ENCODE peak calls at places on chromosomes 2 and 18, in four cellular contexts. B is body of pancreas, M is lower lobe of right lung, E is psoas muscle. J is an unnamed sample.

GRCh38 chr2:162000466-162000865 is 73.5 kb downstream of the DPP4 start:
- DNase-seq in E (no peak), B (no peak), M (no peak), J (no peak)

GRCh38 chr2:156663757-156664409 is 227.7 kb downstream of the GPD2 start:
- DNase-seq in B (no peak), M (no peak), E (no peak), J (no peak)

GRCh38 chr18:10010611-10011015 is 96.8 kb downstream of the VAPA start:
- DNase-seq in B (peak), E (peak), M (no peak), J (no peak)

GRCh38 chr18:31835528-31836138 is 75.0 kb upstream of the SLC25A52 start:
- DNase-seq in E (no peak), M (no peak), B (peak), J (no peak)

GRCh38 chr2:113212245-113213060 is 38.7 kb downstream of the PSD4 start:
- DNase-seq in E (no peak), B (no peak), M (no peak), J (no peak)

GRCh38 chr2:85318222-85319182 is 9.3 kb downstream of the TGOLN2 start:
- DNase-seq in M (no peak), B (no peak), E (no peak), J (no peak)

GRCh38 chr2:231425291-231425810 is 29.8 kb downstream of the B3GNT7 start:
- DNase-seq in M (peak), E (no peak), B (no peak), J (no peak)

GRCh38 chr2:71702071-71702970 is 249.0 kb downstream of the DYSF start:
- DNase-seq in B (no peak), E (no peak), M (no peak), J (no peak)

GRCh38 chr2:96637385-96638143 is 548 bp downstream of the KANSL3 start:
- DNase-seq in B (peak), E (peak), M (peak), J (peak)

GRCh38 chr2:11128258-11128951 is 26.9 kb upstream of the SLC66A3 start:
- DNase-seq in B (no peak), M (no peak), E (no peak), J (no peak)

GRCh38 chr18:45050712-45051639 is 370.3 kb downstream of the SETBP1 start:
- DNase-seq in M (no peak), E (no peak), B (no peak), J (no peak)

GRCh38 chr2:10208736-10209135 is 86.2 kb downstream of the RRM2 start:
- DNase-seq in B (no peak), E (no peak), M (no peak), J (no peak)

GRCh38 chr18:59266019-59266369 is 7.3 kb downstream of the RAX start:
- DNase-seq in E (no peak), B (no peak), M (no peak), J (no peak)

GRCh38 chr18:59265246-59266018 is 7.8 kb downstream of the RAX start:
- DNase-seq in B (peak), M (no peak), E (no peak), J (no peak)

GRCh38 chr18:59264136-59264571 is 9.1 kb downstream of the RAX start:
- DNase-seq in B (no peak), M (no peak), E (no peak), J (no peak)

GRCh38 chr18:59263566-59264135 is 9.6 kb downstream of the RAX start:
- DNase-seq in M (no peak), B (no peak), E (no peak), J (no peak)

GRCh38 chr18:59264651-59265245 is 8.5 kb downstream of the RAX start:
- DNase-seq in E (no peak), M (no peak), B (no peak), J (no peak)
- TF ChIP-seq CTCF in E (no peak), M (no peak), B (no peak), J (no peak)

GRCh38 chr2:223826995-223827394 is 10.4 kb downstream of the AP1S3 start:
- DNase-seq in B (no peak), E (no peak), M (no peak), J (no peak)
- TF ChIP-seq CTCF in B (no peak), E (no peak), M (no peak), J (no peak)

DNA sequence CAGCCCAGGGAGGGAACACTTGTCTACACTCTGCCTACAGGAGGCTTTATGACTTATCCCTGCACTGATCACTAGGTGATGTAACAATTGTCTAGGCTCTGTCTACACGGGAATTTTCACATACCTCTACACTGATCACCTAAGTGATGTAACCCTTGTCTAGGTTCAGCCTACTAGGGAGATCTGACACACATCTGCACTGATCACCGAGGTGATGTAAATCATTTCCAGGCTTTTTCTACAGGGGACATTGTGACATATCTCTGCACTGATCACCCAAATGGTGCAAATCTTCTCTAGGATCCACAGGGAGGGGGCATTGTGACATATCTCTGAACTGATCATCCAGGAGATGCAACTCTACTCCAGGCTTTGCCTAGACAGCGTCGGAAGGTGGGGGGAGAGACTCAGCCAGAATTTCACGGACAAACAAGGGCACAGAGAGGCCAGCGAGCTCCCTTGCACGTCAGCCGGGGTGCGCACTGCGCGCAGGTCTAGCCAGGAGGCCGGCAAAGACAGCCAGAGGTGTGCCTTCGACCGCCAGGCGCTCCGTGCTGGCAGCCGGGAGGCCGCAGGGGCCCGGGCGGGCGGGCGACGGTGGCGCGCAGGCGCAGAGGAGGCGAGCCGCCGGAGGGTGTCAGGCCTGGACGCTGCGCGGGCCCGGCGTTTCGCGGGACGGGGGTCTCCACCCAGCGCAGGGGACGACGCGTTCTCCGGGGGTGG is 46.9 kb upstream of the USP14 start:
- DNase-seq in M (peak), E (peak), B (peak), J (peak)
- TF ChIP-seq CTCF in M (no peak), E (no peak), B (peak), J (peak)

GRCh38 chr2:210399440-210400041 is 77.0 kb downstream of the LANCL1 start:
- DNase-seq in M (no peak), B (no peak), E (no peak), J (no peak)
- TF ChIP-seq CTCF in M (peak), B (peak), E (peak), J (peak)

GRCh38 chr2:98297817-98298684 is 48.2 kb upstream of the CNGA3 start:
- DNase-seq in B (no peak), M (no peak), E (no peak), J (no peak)
- TF ChIP-seq CTCF in B (no peak), M (no peak), E (no peak), J (no peak)

GRCh38 chr2:101848790-101849410 is 142.9 kb upstream of the IL1R2 start:
- DNase-seq in E (no peak), M (no peak), B (no peak), J (no peak)

GRCh38 chr2:101844055-101844635 is 146.6 kb downstream of the MAP4K4 start:
- DNase-seq in M (no peak), E (no peak), B (no peak), J (no peak)

GRCh38 chr2:101847661-101848339 is 144.0 kb upstream of the IL1R2 start:
- DNase-seq in B (no peak), M (no peak), E (no peak), J (no peak)

GRCh38 chr2:101850450-101850849 is 141.3 kb upstream of the IL1R2 start:
- DNase-seq in M (no peak), E (no peak), B (no peak), J (no peak)

GRCh38 chr2:101846973-101847372 is 144.8 kb upstream of the IL1R2 start:
- DNase-seq in M (no peak), B (no peak), E (no peak), J (no peak)
- TF ChIP-seq CTCF in M (no peak), B (no peak), E (no peak), J (no peak)

GRCh38 chr2:102301867-102302362 is 9.4 kb upstream of the IL1RL1 start:
- DNase-seq in B (no peak), E (no peak), M (no peak), J (peak)
- TF ChIP-seq CTCF in B (no peak), E (no peak), M (peak), J (peak)

DNA sequence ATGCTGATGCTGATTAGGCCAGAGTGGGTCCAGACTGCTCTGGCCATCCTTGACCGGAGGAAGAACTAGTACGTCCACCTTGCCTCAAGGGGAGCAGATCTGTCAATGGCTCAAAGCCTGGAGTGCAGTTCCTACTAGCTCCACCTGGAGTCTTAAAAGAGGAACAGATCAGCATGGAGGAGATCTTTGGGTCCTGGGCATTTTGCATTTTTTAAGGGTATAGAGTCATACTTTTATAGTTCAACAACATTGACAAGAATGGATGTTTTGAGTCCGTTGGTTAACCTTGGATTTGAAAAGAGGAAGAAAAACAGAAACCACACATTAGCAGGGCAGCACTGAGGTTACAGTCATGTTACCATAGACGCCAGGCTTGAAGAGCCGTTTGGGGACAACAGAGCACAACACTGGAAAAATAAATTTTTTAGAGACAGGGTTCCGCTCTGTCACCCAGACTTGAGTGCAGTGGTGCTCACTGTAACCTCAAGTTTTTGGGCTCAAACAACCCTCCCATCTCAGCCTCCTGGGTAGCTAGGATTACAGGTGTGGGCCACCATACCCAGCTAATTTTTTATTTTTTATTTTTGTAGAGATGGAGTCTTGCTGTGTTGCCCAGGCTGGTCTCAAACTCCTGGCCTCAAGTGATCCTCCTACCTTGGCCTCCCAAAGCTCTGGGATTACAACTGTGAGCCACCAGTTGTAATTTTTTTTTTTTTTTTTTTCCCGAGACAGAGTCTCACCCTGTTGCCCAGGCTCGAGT is 78.5 kb downstream of the PRKCE start:
- DNase-seq in E (no peak), B (peak), M (no peak), J (no peak)
- TF ChIP-seq CTCF in E (no peak), B (peak), M (peak), J (peak)

GRCh38 chr2:114727012-114727411 is 284.6 kb downstream of the DPP10 start:
- DNase-seq in E (no peak), B (no peak), M (no peak), J (no peak)

GRCh38 chr2:114724513-114724912 is 282.1 kb downstream of the DPP10 start:
- DNase-seq in M (no peak), E (no peak), B (no peak), J (no peak)

GRCh38 chr2:114728372-114728771 is 285.9 kb downstream of the DPP10 start:
- DNase-seq in B (no peak), E (no peak), M (no peak), J (no peak)

GRCh38 chr2:114729025-114729424 is 286.6 kb downstream of the DPP10 start:
- DNase-seq in B (no peak), E (no peak), M (no peak), J (no peak)
- TF ChIP-seq CTCF in B (peak), E (no peak), M (peak), J (peak)

GRCh38 chr18:62199629-62200028 is 12.6 kb downstream of the RELCH start:
- DNase-seq in M (no peak), B (no peak), E (no peak), J (no peak)
- TF ChIP-seq CTCF in M (no peak), B (no peak), E (no peak), J (no peak)

J was measured in neural crest cell.